ENCODE peak calls at places on chromosomes 2 and 18, in seven cellular contexts. W is AG20443; Q is COR-L47; C is CD8-positive, alpha-beta memory T cell; X is B cell; R is stimulated activated CD4-positive, alpha-beta T cell treated with anti-CD3 and anti-CD28 coated beads, Interleukin-1b, Interleukin-23, amount 100 ng/mL, for 1 hour; O is anterior cingulate cortex. D is an unnamed sample.

GRCh38 chr18:49813321-49814146 is at the start of gene ACAA2:
- DNase-seq in W (peak), Q (peak), C (peak), X (peak), R (peak), O (peak), D (peak)

GRCh38 chr2:5076599-5076998 is 615.6 kb upstream of the SOX11 start:
- DNase-seq in W (no peak), Q (no peak), C (no peak), X (no peak), R (no peak), O (no peak), D (no peak)

GRCh38 chr2:108010912-108011591 is 24.7 kb downstream of the SLC5A7 start:
- DNase-seq in W (no peak), Q (no peak), C (no peak), X (no peak), R (no peak), O (no peak), D (no peak)

GRCh38 chr2:204019572-204020501 is 83.3 kb downstream of the ICOS start:
- DNase-seq in W (peak), Q (no peak), C (no peak), X (no peak), R (no peak), O (no peak), D (no peak)

GRCh38 chr2:12232876-12233275 is 483.9 kb upstream of the TRIB2 start:
- DNase-seq in W (no peak), Q (no peak), C (no peak), X (no peak), R (no peak), O (no peak), D (no peak)

GRCh38 chr2:67600472-67600871 is 203.3 kb downstream of the ETAA1 start:
- DNase-seq in W (no peak), Q (no peak), C (no peak), X (no peak), R (no peak), O (no peak), D (no peak)

GRCh38 chr2:215598376-215598975 is 162.6 kb upstream of the FN1 start:
- DNase-seq in W (peak), Q (no peak), C (no peak), X (no peak), R (no peak), O (no peak), D (no peak)

GRCh38 chr2:240962371-240963064 is 35.9 kb upstream of the SNED1 start:
- DNase-seq in W (no peak), Q (no peak), C (no peak), X (no peak), R (no peak), O (no peak), D (no peak)

GRCh38 chr18:74040008-74040407 is 107.6 kb downstream of the FBXO15 start:
- DNase-seq in W (no peak), Q (no peak), C (no peak), X (no peak), R (no peak), O (no peak), D (no peak)

GRCh38 chr2:19748711-19749506 is 152.9 kb downstream of the TTC32 start:
- DNase-seq in W (no peak), Q (no peak), C (no peak), X (no peak), R (no peak), O (no peak), D (no peak)

GRCh38 chr2:233213011-233213410 is 38.5 kb upstream of the ATG16L1 start:
- DNase-seq in W (no peak), Q (no peak), C (no peak), X (no peak), R (no peak), O (no peak), D (no peak)

GRCh38 chr2:44136186-44136585 is 32.5 kb upstream of the PPM1B start:
- DNase-seq in W (peak), Q (no peak), C (no peak), X (no peak), R (no peak), O (no peak), D (no peak)

GRCh38 chr2:61816480-61817355 is 37.1 kb downstream of the FAM161A start:
- DNase-seq in W (peak), Q (no peak), C (no peak), X (no peak), R (no peak), O (no peak), D (no peak)

GRCh38 chr18:8380006-8380405 is 229.2 kb upstream of the RAB12 start:
- DNase-seq in W (no peak), Q (no peak), C (no peak), X (no peak), R (no peak), O (no peak), D (no peak)

GRCh38 chr2:17133052-17133671 is 385.1 kb downstream of the RAD51AP2 start:
- DNase-seq in W (no peak), Q (no peak), C (no peak), X (no peak), R (no peak), O (no peak), D (no peak)

GRCh38 chr2:37488911-37489310 is 144.5 kb downstream of the QPCT start:
- DNase-seq in W (peak), Q (no peak), C (no peak), X (no peak), R (no peak), O (no peak), D (no peak)

GRCh38 chr2:105329561-105330495 is at the start of gene TGFBRAP1:
- DNase-seq in W (peak), Q (peak), C (peak), X (peak), R (no peak), O (peak), D (peak)

GRCh38 chr18:50619833-50620232 is 59.9 kb downstream of the MAPK4 start:
- DNase-seq in W (no peak), Q (no peak), C (no peak), X (no peak), R (no peak), O (no peak), D (no peak)

GRCh38 chr2:231708773-231709635 is 679 bp downstream of the PTMA start:
- DNase-seq in W (peak), Q (peak), C (peak), X (no peak), R (no peak), O (peak), D (peak)

GRCh38 chr18:59211629-59212028 is 8.3 kb upstream of the GRP start:
- DNase-seq in W (no peak), Q (no peak), C (no peak), X (no peak), R (no peak), O (no peak), D (no peak)

GRCh38 chr2:224646242-224646846 is 61.2 kb upstream of the CUL3 start:
- DNase-seq in W (peak), Q (peak), C (no peak), X (peak), R (no peak), O (no peak), D (no peak)

GRCh38 chr2:98606431-98606830 is 1.9 kb downstream of the COA5 start:
- DNase-seq in W (no peak), Q (no peak), C (no peak), X (no peak), R (no peak), O (no peak), D (no peak)

GRCh38 chr2:160387558-160388262 is 105.9 kb downstream of the RBMS1 start:
- DNase-seq in W (peak), Q (no peak), C (no peak), X (no peak), R (no peak), O (no peak), D (no peak)

GRCh38 chr2:43224131-43224570 is 2.3 kb downstream of the ZFP36L2 start:
- DNase-seq in W (peak), Q (no peak), C (peak), X (peak), R (peak), O (peak), D (peak)

GRCh38 chr2:226357816-226358215 is 441.8 kb downstream of the IRS1 start:
- DNase-seq in W (no peak), Q (no peak), C (no peak), X (no peak), R (no peak), O (no peak), D (no peak)

GRCh38 chr2:26729311-26729710 is 34.8 kb upstream of the SLC35F6 start:
- DNase-seq in W (no peak), Q (no peak), C (no peak), X (no peak), R (no peak), O (no peak), D (no peak)

GRCh38 chr2:6202756-6203155 is 510.6 kb downstream of the SOX11 start:
- DNase-seq in W (no peak), Q (no peak), C (no peak), X (no peak), R (no peak), O (no peak), D (no peak)

D was measured in GM06990.